ENCODE peak calls at places on chromosomes 3 and 15, in four cellular contexts. C is amniotic stem cell; X is activated naive CD8-positive, alpha-beta T cell treated with anti-CD3 and anti-CD28 coated beads for 36 hours; A is non-pigmented ciliary epithelial cell. K is an unnamed sample.

GRCh38 chr3:189833996-189834395 is 202.8 kb downstream of the TP63 start:
- DNase-seq in C (no peak), A (no peak), X (no peak), K (no peak)

GRCh38 chr3:122356402-122356801 is 26.6 kb downstream of the MIX23 start:
- DNase-seq in X (no peak), C (no peak), A (no peak), K (no peak)

GRCh38 chr3:113291572-113291971 is 80.2 kb downstream of the BOC start:
- DNase-seq in A (no peak), C (no peak), X (no peak), K (no peak)

GRCh38 chr3:120475722-120476385 is 25.1 kb upstream of the FSTL1 start:
- DNase-seq in X (no peak), C (no peak), A (no peak), K (no peak)

GRCh38 chr3:22951910-22952309 is 251.2 kb upstream of the UBE2E2 start:
- DNase-seq in C (no peak), A (no peak), X (no peak), K (no peak)

GRCh38 chr3:45715945-45716344 is 26.7 kb downstream of the SACM1L start:
- DNase-seq in C (no peak), X (no peak), A (no peak), K (no peak)

GRCh38 chr3:141091416-141091815 is 40.3 kb downstream of the SPSB4 start:
- DNase-seq in X (no peak), C (no peak), A (no peak), K (no peak)

GRCh38 chr15:76840830-76841460 is 64.2 kb downstream of the SCAPER start:
- DNase-seq in A (peak), X (no peak), C (no peak), K (no peak)

GRCh38 chr3:31635586-31635985 is 102.9 kb downstream of the STT3B start:
- DNase-seq in C (no peak), A (no peak), X (no peak), K (no peak)

GRCh38 chr3:40615916-40616315 is 91.2 kb downstream of the ZNF621 start:
- DNase-seq in A (no peak), C (no peak), X (no peak), K (no peak)

GRCh38 chr15:74402873-74403589 is 30.7 kb downstream of the SEMA7A start:
- DNase-seq in A (no peak), X (peak), C (no peak), K (no peak)

GRCh38 chr3:188061133-188061532 is 92.8 kb upstream of the LPP start:
- DNase-seq in X (peak), A (no peak), C (no peak), K (no peak)

GRCh38 chr15:48877630-48878595 is at the start of gene EID1:
- DNase-seq in X (peak), C (peak), A (no peak), K (peak)

GRCh38 chr3:49785565-49786356 is 581 bp downstream of the IP6K1 start:
- DNase-seq in X (peak), C (no peak), A (no peak), K (no peak)

GRCh38 chr15:75823860-75824613 is 19.2 kb upstream of the UBE2Q2 start:
- DNase-seq in A (no peak), C (no peak), X (no peak), K (no peak)

GRCh38 chr3:70383360-70383831 is 71.0 kb upstream of the MDFIC2 start:
- DNase-seq in C (no peak), A (no peak), X (no peak), K (no peak)

K was measured in AG04449.